ENCODE peak calls at places on chromosomes 7 and 10, in four cellular contexts. One of them, this sample, is unnamed.

GRCh38 chr10:123327450-123327849 is 173.2 kb downstream of the BUB3 start:
- DNase-seq in IMR-90: no peak
- DNase-seq in A549: no peak
- DNase-seq in ovary: no peak
- DNase-seq in this sample: no peak

GRCh38 chr10:21523557-21524008 is 1.9 kb downstream of the SKIDA1 start:
- DNase-seq in IMR-90: peak; percentile 54
- DNase-seq in ovary: peak; percentile 73
- DNase-seq in A549: no peak
- DNase-seq in this sample: peak; percentile 53

GRCh38 chr7:32533313-32534024 is 38.2 kb downstream of the AVL9 start:
- DNase-seq in ovary: no peak
- DNase-seq in A549: no peak
- DNase-seq in IMR-90: peak; percentile 44
- DNase-seq in this sample: no peak

GRCh38 chr7:96169439-96169838 is 152.5 kb downstream of the SLC25A13 start:
- DNase-seq in ovary: no peak
- DNase-seq in IMR-90: no peak
- DNase-seq in A549: no peak
- DNase-seq in this sample: peak; percentile 46

GRCh38 chr7:39504963-39505362 is 61.2 kb upstream of the YAE1 start:
- DNase-seq in A549: peak; percentile 52
- DNase-seq in ovary: no peak
- DNase-seq in IMR-90: peak; percentile 40
- DNase-seq in this sample: peak; percentile 5

GRCh38 chr10:131690805-131691239 is 210.0 kb upstream of the PPP2R2D start:
- DNase-seq in ovary: no peak
- DNase-seq in A549: no peak
- DNase-seq in IMR-90: no peak
- DNase-seq in this sample: no peak

GRCh38 chr7:148712610-148713330 is 14.1 kb downstream of the CUL1 start:
- DNase-seq in ovary: no peak
- DNase-seq in A549: no peak
- DNase-seq in IMR-90: no peak
- DNase-seq in this sample: no peak

GRCh38 chr10:49115015-49115795 is at the start of gene VSTM4:
- DNase-seq in A549: no peak
- DNase-seq in IMR-90: peak; percentile 59
- DNase-seq in ovary: peak; percentile 56
- DNase-seq in this sample: peak; percentile 43

GRCh38 chr10:43109671-43110249 is 28.5 kb upstream of the CSGALNACT2 start:
- DNase-seq in A549: no peak
- DNase-seq in ovary: peak; percentile 23
- DNase-seq in IMR-90: no peak
- DNase-seq in this sample: no peak

GRCh38 chr7:128886391-128887168 is 23.9 kb downstream of the ATP6V1F start:
- DNase-seq in IMR-90: no peak
- DNase-seq in A549: no peak
- DNase-seq in ovary: no peak
- DNase-seq in this sample: no peak

GRCh38 chr10:55305281-55305680 is 504.2 kb upstream of the PCDH15 start:
- DNase-seq in ovary: no peak
- DNase-seq in A549: no peak
- DNase-seq in IMR-90: no peak
- DNase-seq in this sample: no peak

GRCh38 chr7:81616951-81617350 is 152.9 kb downstream of the HGF start:
- DNase-seq in IMR-90: peak; percentile 69
- DNase-seq in ovary: no peak
- DNase-seq in A549: peak; percentile 23
- DNase-seq in this sample: no peak

GRCh38 chr10:73806176-73806950 is 5.0 kb downstream of the NDST2 start:
- DNase-seq in IMR-90: no peak
- DNase-seq in ovary: no peak
- DNase-seq in A549: no peak
- DNase-seq in this sample: no peak

DNA sequence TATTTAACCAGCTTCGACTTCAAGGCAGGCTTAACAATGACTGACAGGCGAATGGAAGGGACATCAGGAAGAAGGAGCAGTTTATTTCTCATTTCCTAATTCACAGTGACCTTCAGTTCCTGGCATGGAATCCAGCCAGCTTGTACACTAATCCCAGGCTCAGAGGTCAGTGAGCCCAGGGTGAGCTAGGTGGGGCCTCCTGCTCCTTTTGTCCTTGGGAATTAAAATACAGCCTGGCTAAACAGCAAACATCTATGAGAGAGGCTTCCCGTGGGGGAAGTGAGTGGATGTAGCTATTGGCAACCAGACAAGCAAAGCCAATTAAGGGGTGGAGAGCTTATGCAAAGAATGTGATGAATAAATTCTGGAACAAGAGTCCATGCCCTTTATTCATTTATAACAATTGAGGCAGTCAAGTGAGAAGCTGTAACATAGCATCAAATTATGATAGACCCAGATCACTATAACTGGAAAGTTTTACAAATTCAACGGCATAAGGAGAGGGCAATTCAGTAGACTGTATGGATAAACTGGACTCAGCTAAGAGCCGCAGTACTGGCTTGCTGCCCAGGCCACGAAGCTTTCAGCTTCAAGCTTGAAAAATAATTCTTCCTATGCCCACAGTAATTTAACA is 57.1 kb downstream of the STK17A start:
- DNase-seq in A549: peak; percentile 32
- DNase-seq in IMR-90: peak; percentile 75
- DNase-seq in ovary: peak; percentile 61
- DNase-seq in this sample: peak; percentile 80
- H3K27ac ChIP-seq in A549: no peak overlapping the region
- H3K27ac ChIP-seq in IMR-90: peak overlapping the region; percentile 81
- H3K27ac ChIP-seq in ovary: no peak overlapping the region
- H3K27ac ChIP-seq in this sample: peak overlapping the region; percentile 72

DNA sequence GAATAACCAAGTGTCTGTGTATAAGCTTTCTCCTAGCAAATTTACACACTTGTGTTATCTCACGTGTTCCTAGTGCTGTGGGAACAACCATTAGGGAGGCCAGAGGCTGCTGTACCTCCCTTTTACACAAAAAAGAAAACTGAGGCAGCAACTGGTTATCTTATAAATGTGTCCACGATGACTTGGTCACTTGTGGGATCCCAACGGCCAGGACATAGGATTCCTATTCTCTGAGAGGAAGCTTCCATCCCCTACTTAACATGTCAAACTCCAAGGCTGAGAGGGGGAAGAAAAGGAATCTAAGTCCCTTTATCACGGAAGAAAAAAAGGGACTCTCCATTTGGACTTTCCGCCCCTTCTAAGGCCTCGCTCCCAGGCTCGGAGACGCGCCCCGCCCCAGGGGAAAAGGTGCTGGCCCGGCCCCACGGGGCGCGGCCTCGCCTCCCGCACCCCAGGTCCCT is 430 bp downstream of the ZNF438 start:
- DNase-seq in A549: no peak
- DNase-seq in ovary: no peak
- DNase-seq in IMR-90: no peak
- DNase-seq in this sample: no peak
- TF ChIP-seq POLR2A in A549: no peak
- TF ChIP-seq POLR2A in ovary: no peak
- TF ChIP-seq POLR2A in IMR-90: no peak
- TF ChIP-seq POLR2A in this sample: peak; percentile 4

DNA sequence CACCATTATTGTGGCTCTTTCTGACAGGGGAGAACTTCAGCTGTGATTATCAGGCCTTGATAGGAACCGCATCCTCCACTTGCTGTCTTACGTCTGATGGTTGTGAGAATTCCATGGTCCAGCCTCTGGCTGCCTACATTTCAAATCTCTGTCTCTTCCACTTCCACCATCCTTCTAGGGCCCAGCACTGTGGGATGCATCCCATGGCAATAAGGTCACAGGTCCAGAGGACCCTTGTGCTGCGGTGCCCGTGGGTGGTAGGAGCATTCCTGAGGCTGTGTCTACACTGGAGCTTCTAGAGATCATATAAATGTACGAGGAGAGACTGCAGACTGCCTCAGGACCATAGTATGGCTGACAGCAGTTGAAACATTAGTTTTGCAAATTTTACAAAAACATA is 11.7 kb downstream of the CALML3 start:
- DNase-seq in A549: no peak
- DNase-seq in IMR-90: no peak
- DNase-seq in ovary: no peak
- DNase-seq in this sample: no peak
- H3K27ac ChIP-seq in A549: no peak overlapping the region
- H3K27ac ChIP-seq in IMR-90: no peak overlapping the region
- H3K27ac ChIP-seq in ovary: no peak overlapping the region
- H3K27ac ChIP-seq in this sample: no peak overlapping the region

DNA sequence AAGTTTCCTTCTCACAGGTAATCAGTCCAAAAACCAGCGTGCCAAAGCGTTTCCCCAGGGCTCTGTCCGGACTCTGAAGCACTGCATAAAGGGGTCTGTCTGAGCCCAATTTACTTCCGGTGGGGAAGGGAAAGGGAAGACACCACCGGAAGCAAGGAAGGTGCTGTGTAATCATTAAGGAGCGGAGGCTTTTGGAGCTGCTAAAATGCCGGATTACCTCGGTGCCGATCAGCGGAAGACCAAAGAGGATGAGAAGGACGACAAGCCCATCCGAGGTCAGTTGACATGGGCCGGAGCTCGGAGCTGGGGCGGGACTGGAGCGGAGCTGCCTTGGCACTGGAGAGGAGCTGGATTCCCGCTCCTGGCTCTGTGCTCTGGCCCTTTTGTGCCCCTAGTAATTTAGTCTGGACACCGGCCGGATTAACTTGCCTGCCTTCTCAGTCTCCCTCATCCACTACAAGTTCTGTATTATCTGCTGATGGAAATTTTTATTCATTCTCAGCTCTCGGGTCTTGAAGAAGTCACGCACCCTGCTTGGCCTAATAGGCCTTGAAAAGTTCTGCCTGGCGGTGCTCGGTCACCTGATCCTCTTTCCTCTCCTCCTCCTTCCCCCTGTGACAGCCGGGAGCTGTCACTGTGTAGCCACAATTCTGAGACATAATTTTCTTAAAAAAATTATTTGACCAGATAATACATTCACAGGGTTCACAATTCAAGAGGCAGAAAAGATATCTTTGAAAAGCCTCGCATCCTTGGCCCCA is at the start of gene PSMC2:
- DNase-seq in IMR-90: peak; percentile 94
- DNase-seq in ovary: peak; percentile 68
- DNase-seq in A549: peak; percentile 94
- DNase-seq in this sample: peak; percentile 83
- TF ChIP-seq POLR2A in IMR-90: peak; percentile 71
- TF ChIP-seq POLR2A in ovary: peak; percentile 34
- TF ChIP-seq POLR2A in A549: peak; percentile 64
- TF ChIP-seq POLR2A in this sample: no peak

GRCh38 chr10:114773197-114773532 is 48.4 kb upstream of the FHIP2A start:
- DNase-seq in A549: no peak
- DNase-seq in ovary: no peak
- DNase-seq in IMR-90: no peak
- DNase-seq in this sample: no peak

GRCh38 chr10:114771157-114771556 is 50.4 kb upstream of the FHIP2A start:
- DNase-seq in ovary: no peak
- DNase-seq in IMR-90: no peak
- DNase-seq in A549: no peak
- DNase-seq in this sample: no peak

GRCh38 chr10:114770009-114770408 is 51.6 kb upstream of the FHIP2A start:
- DNase-seq in IMR-90: no peak
- DNase-seq in A549: no peak
- DNase-seq in ovary: no peak
- DNase-seq in this sample: no peak

GRCh38 chr10:114771749-114772148 is 49.8 kb upstream of the FHIP2A start:
- DNase-seq in ovary: no peak
- DNase-seq in A549: no peak
- DNase-seq in IMR-90: no peak
- DNase-seq in this sample: no peak

DNA sequence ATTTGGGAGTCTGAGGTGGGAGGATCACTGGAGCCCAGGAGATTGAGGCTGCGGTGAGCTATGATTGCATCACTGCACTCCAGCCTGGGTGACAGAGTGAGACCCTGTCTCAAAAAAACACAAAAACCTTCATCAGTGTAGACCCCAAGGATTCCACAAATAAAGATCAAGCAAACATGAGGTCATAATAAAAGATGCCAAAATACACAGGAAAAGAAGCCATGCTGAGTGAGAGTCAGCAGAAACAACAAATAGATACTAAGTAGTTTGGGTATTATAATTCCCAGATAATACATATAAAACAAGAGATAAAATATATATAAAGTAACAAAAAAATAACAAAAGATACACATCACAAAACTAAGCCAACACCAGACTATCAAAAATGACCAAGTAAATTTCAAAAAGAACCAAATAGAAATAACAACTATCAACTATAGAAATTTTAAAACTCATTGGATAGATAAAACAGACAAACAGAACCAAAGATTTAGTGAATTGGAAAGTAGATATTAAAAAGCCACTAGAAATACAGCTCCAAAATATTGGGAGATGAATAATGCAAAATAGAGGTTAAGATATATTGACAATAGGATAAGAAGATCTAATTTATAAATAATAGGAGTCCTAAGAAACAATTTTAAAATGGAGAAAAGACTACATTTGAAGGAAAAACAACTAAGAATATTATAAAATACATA is 48.9 kb upstream of the FHIP2A start:
- DNase-seq in A549: no peak
- DNase-seq in ovary: no peak
- DNase-seq in IMR-90: no peak
- DNase-seq in this sample: no peak
- H3K27ac ChIP-seq in A549: no peak overlapping the region
- H3K27ac ChIP-seq in ovary: no peak overlapping the region
- H3K27ac ChIP-seq in IMR-90: no peak overlapping the region
- H3K27ac ChIP-seq in this sample: no peak overlapping the region

DNA sequence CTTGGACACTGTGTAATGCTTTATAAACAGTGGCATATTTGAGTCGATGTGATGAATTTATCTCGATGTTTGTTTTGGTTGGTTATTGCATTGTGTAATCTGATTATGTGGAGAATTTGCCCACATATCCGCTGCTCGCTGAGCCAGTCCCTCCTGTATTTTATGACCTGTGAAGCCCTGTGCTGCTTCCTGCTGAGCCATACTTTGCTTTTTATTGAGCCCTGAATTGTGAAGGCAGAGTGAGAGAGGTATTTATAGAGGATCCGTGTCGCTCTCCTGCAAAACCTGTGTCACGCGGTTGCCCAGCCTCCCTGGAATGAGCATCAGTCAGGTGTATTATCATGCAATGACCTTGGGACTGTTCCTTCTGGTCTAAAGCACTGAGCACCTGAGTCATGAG is 253.7 kb downstream of the ARHGAP21 start:
- DNase-seq in A549: no peak
- DNase-seq in IMR-90: no peak
- DNase-seq in ovary: no peak
- DNase-seq in this sample: no peak
- TF ChIP-seq POLR2A in A549: no peak
- TF ChIP-seq POLR2A in IMR-90: no peak
- TF ChIP-seq POLR2A in ovary: no peak
- TF ChIP-seq POLR2A in this sample: no peak

GRCh38 chr10:66322777-66323176 is 603.1 kb upstream of the LRRTM3 start:
- DNase-seq in IMR-90: no peak
- DNase-seq in ovary: no peak
- DNase-seq in A549: no peak
- DNase-seq in this sample: no peak
- H3K27ac ChIP-seq in IMR-90: no peak overlapping the region
- H3K27ac ChIP-seq in ovary: no peak overlapping the region
- H3K27ac ChIP-seq in A549: no peak overlapping the region
- H3K27ac ChIP-seq in this sample: no peak overlapping the region